ENCODE peak calls at places on chromosomes 6 and 20, in eight cellular contexts. One of them, this sample, is unnamed. For H3K36me3 and H3K27me3, the result is how much of the 10 kb centered on the place peaks cover.

GRCh38 chr6:113982055-113982550 is 11.2 kb upstream of the HDAC2 start:
- DNase-seq in Peyer's patch: no peak
- DNase-seq in ascending aorta: no peak
- DNase-seq in HAP-1: no peak
- DNase-seq in heart left ventricle: no peak
- DNase-seq in CD4-positive, alpha-beta memory T cell: no peak
- DNase-seq in keratinocyte: no peak
- DNase-seq in NT2/D1: no peak
- DNase-seq in this sample: no peak

GRCh38 chr6:96547654-96548053 is 15.3 kb upstream of the FHL5 start:
- DNase-seq in Peyer's patch: no peak
- DNase-seq in ascending aorta: no peak
- DNase-seq in HAP-1: no peak
- DNase-seq in heart left ventricle: no peak
- DNase-seq in CD4-positive, alpha-beta memory T cell: no peak
- DNase-seq in keratinocyte: no peak
- DNase-seq in NT2/D1: no peak
- DNase-seq in this sample: no peak

GRCh38 chr6:109174911-109175310 is 79.6 kb downstream of the CEP57L1 start:
- DNase-seq in Peyer's patch: no peak
- DNase-seq in ascending aorta: no peak
- DNase-seq in HAP-1: no peak
- DNase-seq in heart left ventricle: no peak
- DNase-seq in CD4-positive, alpha-beta memory T cell: no peak
- DNase-seq in keratinocyte: no peak
- DNase-seq in NT2/D1: no peak
- DNase-seq in this sample: no peak

GRCh38 chr6:110874880-110875547 is 429 bp downstream of the AMD1 start:
- DNase-seq in Peyer's patch: peak
- DNase-seq in ascending aorta: no peak
- DNase-seq in HAP-1: no peak
- DNase-seq in heart left ventricle: no peak
- DNase-seq in CD4-positive, alpha-beta memory T cell: no peak
- DNase-seq in keratinocyte: no peak
- DNase-seq in NT2/D1: no peak
- DNase-seq in this sample: no peak

GRCh38 chr20:59007758-59008511 is 881 bp upstream of the CTSZ start:
- DNase-seq in Peyer's patch: peak
- DNase-seq in ascending aorta: no peak
- DNase-seq in HAP-1: no peak
- DNase-seq in heart left ventricle: peak
- DNase-seq in CD4-positive, alpha-beta memory T cell: no peak
- DNase-seq in keratinocyte: no peak
- DNase-seq in NT2/D1: no peak
- DNase-seq in this sample: no peak

GRCh38 chr20:44580581-44581268 is 1.7 kb upstream of the PKIG start:
- DNase-seq in Peyer's patch: no peak
- DNase-seq in ascending aorta: no peak
- DNase-seq in HAP-1: no peak
- DNase-seq in heart left ventricle: no peak
- DNase-seq in CD4-positive, alpha-beta memory T cell: no peak
- DNase-seq in keratinocyte: no peak
- DNase-seq in NT2/D1: no peak
- DNase-seq in this sample: no peak

GRCh38 chr20:55469074-55469473 is 536.2 kb downstream of the CBLN4 start:
- DNase-seq in Peyer's patch: no peak
- DNase-seq in ascending aorta: no peak
- DNase-seq in HAP-1: no peak
- DNase-seq in heart left ventricle: no peak
- DNase-seq in CD4-positive, alpha-beta memory T cell: no peak
- DNase-seq in keratinocyte: no peak
- DNase-seq in NT2/D1: no peak
- DNase-seq in this sample: no peak

GRCh38 chr20:58973179-58973578 is 7.9 kb upstream of the NELFCD start:
- DNase-seq in Peyer's patch: no peak
- DNase-seq in ascending aorta: no peak
- DNase-seq in HAP-1: no peak
- DNase-seq in heart left ventricle: no peak
- DNase-seq in CD4-positive, alpha-beta memory T cell: no peak
- DNase-seq in keratinocyte: no peak
- DNase-seq in NT2/D1: no peak
- DNase-seq in this sample: no peak

GRCh38 chr20:50110141-50111047 is 2.6 kb downstream of the UBE2V1 start:
- DNase-seq in Peyer's patch: peak
- DNase-seq in ascending aorta: no peak
- DNase-seq in HAP-1: no peak
- DNase-seq in heart left ventricle: no peak
- DNase-seq in CD4-positive, alpha-beta memory T cell: peak
- DNase-seq in keratinocyte: no peak
- DNase-seq in NT2/D1: no peak
- DNase-seq in this sample: peak

GRCh38 chr6:51841656-51842055 is 245.8 kb downstream of the PKHD1 start:
- DNase-seq in Peyer's patch: no peak
- DNase-seq in ascending aorta: no peak
- DNase-seq in HAP-1: no peak
- DNase-seq in heart left ventricle: no peak
- DNase-seq in CD4-positive, alpha-beta memory T cell: no peak
- DNase-seq in keratinocyte: no peak
- DNase-seq in NT2/D1: no peak
- DNase-seq in this sample: no peak

GRCh38 chr20:33909331-33909921 is 84.3 kb upstream of the RALY start:
- DNase-seq in Peyer's patch: no peak
- DNase-seq in ascending aorta: no peak
- DNase-seq in HAP-1: peak
- DNase-seq in heart left ventricle: no peak
- DNase-seq in CD4-positive, alpha-beta memory T cell: no peak
- DNase-seq in keratinocyte: no peak
- DNase-seq in NT2/D1: peak
- DNase-seq in this sample: no peak

GRCh38 chr6:57173056-57173885 is 1.1 kb downstream of the BAG2 start:
- DNase-seq in Peyer's patch: peak
- DNase-seq in ascending aorta: no peak
- DNase-seq in HAP-1: peak
- DNase-seq in heart left ventricle: peak
- DNase-seq in CD4-positive, alpha-beta memory T cell: peak
- DNase-seq in keratinocyte: no peak
- DNase-seq in NT2/D1: no peak
- DNase-seq in this sample: peak

GRCh38 chr6:62371395-62371794 is 85.4 kb upstream of the KHDRBS2 start:
- DNase-seq in Peyer's patch: no peak
- DNase-seq in ascending aorta: no peak
- DNase-seq in HAP-1: no peak
- DNase-seq in heart left ventricle: no peak
- DNase-seq in CD4-positive, alpha-beta memory T cell: no peak
- DNase-seq in keratinocyte: no peak
- DNase-seq in NT2/D1: no peak
- DNase-seq in this sample: no peak

GRCh38 chr6:45367999-45368398 is 9.7 kb downstream of the SUPT3H start:
- DNase-seq in Peyer's patch: no peak
- DNase-seq in ascending aorta: no peak
- DNase-seq in HAP-1: no peak
- DNase-seq in heart left ventricle: no peak
- DNase-seq in CD4-positive, alpha-beta memory T cell: no peak
- DNase-seq in keratinocyte: no peak
- DNase-seq in NT2/D1: no peak
- DNase-seq in this sample: no peak

GRCh38 chr6:157668034-157668401 is 155.0 kb upstream of the SNX9 start:
- DNase-seq in Peyer's patch: no peak
- DNase-seq in ascending aorta: no peak
- DNase-seq in HAP-1: no peak
- DNase-seq in heart left ventricle: no peak
- DNase-seq in CD4-positive, alpha-beta memory T cell: no peak
- DNase-seq in keratinocyte: no peak
- DNase-seq in NT2/D1: no peak
- DNase-seq in this sample: peak

GRCh38 chr6:39407446-39407993 is 85.0 kb upstream of the KCNK16 start:
- DNase-seq in Peyer's patch: no peak
- DNase-seq in ascending aorta: no peak
- DNase-seq in HAP-1: no peak
- DNase-seq in heart left ventricle: no peak
- DNase-seq in CD4-positive, alpha-beta memory T cell: no peak
- DNase-seq in keratinocyte: no peak
- DNase-seq in NT2/D1: no peak
- DNase-seq in this sample: no peak

GRCh38 chr20:62268228-62268900 is 30.0 kb downstream of the OSBPL2 start:
- DNase-seq in Peyer's patch: no peak
- DNase-seq in ascending aorta: no peak
- DNase-seq in HAP-1: no peak
- DNase-seq in heart left ventricle: no peak
- DNase-seq in CD4-positive, alpha-beta memory T cell: no peak
- DNase-seq in keratinocyte: no peak
- DNase-seq in NT2/D1: no peak
- DNase-seq in this sample: no peak

GRCh38 chr20:62265365-62265764 is 27.0 kb downstream of the OSBPL2 start:
- DNase-seq in Peyer's patch: no peak
- DNase-seq in ascending aorta: no peak
- DNase-seq in HAP-1: no peak
- DNase-seq in heart left ventricle: no peak
- DNase-seq in CD4-positive, alpha-beta memory T cell: no peak
- DNase-seq in keratinocyte: no peak
- DNase-seq in NT2/D1: no peak
- DNase-seq in this sample: no peak

GRCh38 chr20:62266851-62267250 is 28.5 kb downstream of the OSBPL2 start:
- DNase-seq in Peyer's patch: no peak
- DNase-seq in ascending aorta: no peak
- DNase-seq in HAP-1: no peak
- DNase-seq in heart left ventricle: no peak
- DNase-seq in CD4-positive, alpha-beta memory T cell: no peak
- DNase-seq in keratinocyte: no peak
- DNase-seq in NT2/D1: no peak
- DNase-seq in this sample: no peak

GRCh38 chr20:62267543-62267942 is 29.2 kb downstream of the OSBPL2 start:
- DNase-seq in Peyer's patch: no peak
- DNase-seq in ascending aorta: no peak
- DNase-seq in HAP-1: no peak
- DNase-seq in heart left ventricle: peak
- DNase-seq in CD4-positive, alpha-beta memory T cell: no peak
- DNase-seq in keratinocyte: peak
- DNase-seq in NT2/D1: no peak
- DNase-seq in this sample: no peak

DNA sequence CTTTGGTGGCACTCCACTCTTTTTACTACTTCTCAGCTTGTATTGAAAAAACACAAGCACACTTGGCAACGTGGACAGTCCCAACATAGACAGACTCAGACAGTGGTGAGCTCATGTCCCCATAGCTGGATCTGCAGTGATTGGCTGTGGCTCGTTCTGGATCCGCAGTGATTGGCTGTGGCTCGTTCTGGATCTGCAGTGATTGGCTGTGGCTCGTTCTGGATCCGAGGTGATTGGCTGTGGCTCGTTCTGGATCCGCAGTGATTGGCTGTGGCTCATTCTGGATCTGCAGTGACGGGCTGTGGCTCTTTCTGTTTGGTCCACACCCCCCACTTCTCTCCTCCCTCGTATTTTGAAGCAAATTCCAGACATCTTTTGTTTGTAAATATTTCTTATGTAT is 28.0 kb downstream of the OSBPL2 start:
- DNase-seq in Peyer's patch: no peak
- DNase-seq in ascending aorta: no peak
- DNase-seq in HAP-1: peak
- DNase-seq in heart left ventricle: no peak
- DNase-seq in CD4-positive, alpha-beta memory T cell: no peak
- DNase-seq in keratinocyte: no peak
- DNase-seq in NT2/D1: no peak
- DNase-seq in this sample: no peak
- H3K36me3 ChIP-seq in Peyer's patch: half or more
- H3K36me3 ChIP-seq in ascending aorta: half or more
- H3K36me3 ChIP-seq in HAP-1: under half
- H3K36me3 ChIP-seq in heart left ventricle: under half
- H3K36me3 ChIP-seq in CD4-positive, alpha-beta memory T cell: under half
- H3K36me3 ChIP-seq in keratinocyte: under half
- H3K36me3 ChIP-seq in NT2/D1: half or more
- H3K36me3 ChIP-seq in this sample: half or more

GRCh38 chr6:108123946-108124345 is 41.9 kb upstream of the NR2E1 start:
- DNase-seq in Peyer's patch: no peak
- DNase-seq in ascending aorta: no peak
- DNase-seq in HAP-1: no peak
- DNase-seq in heart left ventricle: no peak
- DNase-seq in CD4-positive, alpha-beta memory T cell: no peak
- DNase-seq in keratinocyte: no peak
- DNase-seq in NT2/D1: no peak
- DNase-seq in this sample: no peak
- H3K27me3 ChIP-seq in Peyer's patch: under half
- H3K27me3 ChIP-seq in ascending aorta: under half
- H3K27me3 ChIP-seq in HAP-1: under half
- H3K27me3 ChIP-seq in heart left ventricle: half or more
- H3K27me3 ChIP-seq in CD4-positive, alpha-beta memory T cell: under half
- H3K27me3 ChIP-seq in keratinocyte: half or more
- H3K27me3 ChIP-seq in NT2/D1: half or more
- H3K27me3 ChIP-seq in this sample: half or more

DNA sequence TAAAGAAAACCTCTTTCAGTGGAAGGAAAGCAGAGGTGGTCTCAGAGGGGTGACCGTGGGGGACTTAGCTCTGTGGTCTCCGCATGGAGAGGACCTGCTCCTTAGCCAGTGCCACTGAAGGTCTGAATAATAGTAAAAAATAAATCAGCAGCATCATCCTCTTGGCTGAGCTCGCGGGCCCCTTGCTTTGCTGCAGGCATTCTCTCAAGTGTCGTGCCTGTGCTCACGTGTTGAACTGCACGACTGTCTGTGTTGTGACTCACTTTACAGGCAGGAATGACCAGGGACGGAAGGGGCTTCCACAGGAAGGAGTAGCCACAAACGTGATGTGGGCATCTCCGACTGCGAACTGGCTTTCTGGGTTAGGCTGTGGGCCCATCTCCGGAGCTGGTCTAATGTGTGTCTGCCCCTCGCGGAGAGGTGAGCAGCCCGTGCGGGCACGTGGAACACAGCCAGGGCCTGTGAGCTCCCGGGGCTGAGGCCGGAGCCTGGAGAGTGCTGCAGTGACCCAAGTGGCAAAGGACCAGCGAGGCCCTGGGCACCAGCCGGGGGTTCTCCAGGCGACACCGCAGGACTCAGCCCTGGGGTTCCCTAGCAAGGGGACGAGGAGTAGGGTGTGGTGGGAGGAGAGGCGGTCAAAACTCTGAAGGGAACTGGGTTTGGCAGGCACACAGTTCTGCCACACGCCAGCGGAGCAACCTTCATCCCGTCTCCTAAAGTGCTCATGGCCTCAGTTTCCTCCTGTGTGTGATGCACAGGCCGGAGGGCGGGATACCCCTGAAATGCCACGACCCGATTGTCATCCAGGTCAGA is 89.2 kb downstream of the RAMACL start:
- DNase-seq in Peyer's patch: no peak
- DNase-seq in ascending aorta: no peak
- DNase-seq in HAP-1: no peak
- DNase-seq in heart left ventricle: no peak
- DNase-seq in CD4-positive, alpha-beta memory T cell: no peak
- DNase-seq in keratinocyte: no peak
- DNase-seq in NT2/D1: no peak
- DNase-seq in this sample: no peak
- H3K36me3 ChIP-seq in Peyer's patch: under half
- H3K36me3 ChIP-seq in ascending aorta: under half
- H3K36me3 ChIP-seq in HAP-1: under half
- H3K36me3 ChIP-seq in heart left ventricle: under half
- H3K36me3 ChIP-seq in CD4-positive, alpha-beta memory T cell: under half
- H3K36me3 ChIP-seq in keratinocyte: under half
- H3K36me3 ChIP-seq in NT2/D1: under half
- H3K36me3 ChIP-seq in this sample: under half

DNA sequence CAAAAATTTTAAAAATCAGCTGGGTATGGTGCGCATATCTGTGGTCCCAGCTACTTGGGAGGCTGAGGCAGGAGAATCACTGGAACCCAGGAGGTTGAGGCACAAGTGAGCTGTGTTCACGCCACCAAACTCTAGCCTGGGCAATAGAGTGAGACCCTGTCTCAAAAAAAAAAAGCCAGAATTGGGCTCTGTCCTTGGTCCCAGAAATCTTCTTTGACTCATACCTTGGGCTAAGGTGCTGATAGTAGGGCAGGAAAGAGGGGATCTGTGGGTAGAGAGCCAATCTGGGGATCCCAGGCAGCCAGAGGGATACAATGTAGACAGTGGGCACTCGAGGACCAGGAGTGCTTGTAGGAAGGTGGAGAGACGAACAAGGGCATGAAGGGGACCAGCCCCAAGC is 13.3 kb downstream of the ETV7 start:
- DNase-seq in Peyer's patch: no peak
- DNase-seq in ascending aorta: no peak
- DNase-seq in HAP-1: no peak
- DNase-seq in heart left ventricle: no peak
- DNase-seq in CD4-positive, alpha-beta memory T cell: no peak
- DNase-seq in keratinocyte: no peak
- DNase-seq in NT2/D1: no peak
- DNase-seq in this sample: no peak
- H3K27me3 ChIP-seq in Peyer's patch: under half
- H3K27me3 ChIP-seq in ascending aorta: under half
- H3K27me3 ChIP-seq in HAP-1: under half
- H3K27me3 ChIP-seq in heart left ventricle: under half
- H3K27me3 ChIP-seq in CD4-positive, alpha-beta memory T cell: under half
- H3K27me3 ChIP-seq in keratinocyte: under half
- H3K27me3 ChIP-seq in NT2/D1: under half
- H3K27me3 ChIP-seq in this sample: under half

This sample was measured in CD4-positive, CD25-positive, alpha-beta regulatory T cell.